ENCODE peak calls at places on chromosomes 3 and 15, in five cellular contexts. C is iris pigment epithelial cell; Y is NCI-H524; B is stimulated activated naive CD8-positive, alpha-beta T cell treated with anti-CD3 and anti-CD28 coated beads, Interleukin-15, amount 100 ng/mL, for 72 hours; N is NCI-H510A treated with DMSO at 0.1 percent for 48 hours. S is an unnamed sample.

GRCh38 chr3:107704477-107704876 is 181.7 kb downstream of the BBX start:
- DNase-seq in B (no peak), Y (no peak), C (peak), N (no peak), S (peak)

GRCh38 chr3:197117107-197117506 is 87.5 kb upstream of the MELTF start:
- DNase-seq in B (no peak), N (no peak), C (peak), Y (no peak), S (peak)

GRCh38 chr15:59657635-59658125 is 365 bp upstream of the GTF2A2 start:
- DNase-seq in B (no peak), C (no peak), N (no peak), Y (no peak), S (no peak)

GRCh38 chr3:80586338-80586737 is 818.5 kb upstream of the ROBO1 start:
- DNase-seq in C (no peak), N (no peak), Y (no peak), B (no peak), S (no peak)

GRCh38 chr3:114649331-114649730 is 355.5 kb downstream of the TIGIT start:
- DNase-seq in B (no peak), N (no peak), Y (no peak), C (peak), S (peak)

GRCh38 chr15:68405426-68406250 is 26.3 kb downstream of the ITGA11 start:
- DNase-seq in N (no peak), C (no peak), B (no peak), Y (no peak), S (no peak)

GRCh38 chr15:32028921-32029320 is 1.4 kb upstream of the CHRNA7 start:
- DNase-seq in Y (peak), N (no peak), B (no peak), C (no peak), S (no peak)

GRCh38 chr15:29127506-29128430 is 141.9 kb downstream of the NSMCE3 start:
- DNase-seq in C (no peak), N (no peak), B (no peak), Y (no peak), S (no peak)

GRCh38 chr3:147368561-147369151 is 37.7 kb downstream of the ZIC4 start:
- DNase-seq in B (no peak), Y (no peak), C (no peak), N (peak), S (no peak)

GRCh38 chr3:37197810-37198371 is 23.5 kb upstream of the LRRFIP2 start:
- DNase-seq in N (no peak), Y (no peak), C (peak), B (no peak), S (peak)

GRCh38 chr3:184654375-184654774 is 57.5 kb downstream of the MAGEF1 start:
- DNase-seq in C (no peak), B (no peak), Y (no peak), N (no peak), S (no peak)

GRCh38 chr3:26721047-26721446 is 98.5 kb downstream of the LRRC3B start:
- DNase-seq in N (no peak), C (no peak), Y (no peak), B (no peak), S (no peak)

GRCh38 chr3:151875759-151876158 is 2.3 kb downstream of the SUCNR1 start:
- DNase-seq in B (no peak), Y (no peak), N (no peak), C (peak), S (no peak)

GRCh38 chr3:73656241-73656890 is 31.6 kb upstream of the PDZRN3 start:
- DNase-seq in N (no peak), Y (no peak), C (peak), B (no peak), S (no peak)

GRCh38 chr3:129057249-129057648 is 3.3 kb upstream of the GP9 start:
- DNase-seq in C (no peak), Y (no peak), B (no peak), N (no peak), S (no peak)

GRCh38 chr3:89104499-89104898 is 2.9 kb upstream of the EPHA3 start:
- DNase-seq in B (no peak), C (peak), Y (no peak), N (no peak), S (no peak)

GRCh38 chr15:92614301-92614700 is 41.3 kb downstream of the FAM174B start:
- DNase-seq in N (no peak), C (no peak), Y (no peak), B (no peak), S (no peak)

GRCh38 chr3:159209459-159209858 is 407.6 kb downstream of the MFSD1 start:
- DNase-seq in Y (no peak), N (no peak), B (no peak), C (no peak), S (no peak)

GRCh38 chr15:40338041-40338657 is 2.6 kb downstream of the CCDC9B start:
- DNase-seq in C (peak), Y (peak), B (peak), N (peak), S (no peak)

GRCh38 chr15:76222159-76222558 is 89.1 kb downstream of the ETFA start:
- DNase-seq in C (no peak), Y (no peak), B (no peak), N (no peak), S (no peak)

GRCh38 chr3:175392653-175393052 is 533.5 kb downstream of the NAALADL2 start:
- DNase-seq in B (no peak), C (peak), N (no peak), Y (no peak), S (no peak)

GRCh38 chr3:122958290-122958689 is 69.3 kb downstream of the SEMA5B start:
- DNase-seq in B (no peak), Y (no peak), C (no peak), N (no peak), S (no peak)

GRCh38 chr3:160395297-160395696 is 3.7 kb downstream of the IFT80 start:
- DNase-seq in Y (peak), B (no peak), N (no peak), C (peak), S (no peak)

GRCh38 chr3:187929115-187929828 is 184.0 kb upstream of the BCL6 start:
- DNase-seq in C (no peak), Y (no peak), B (peak), N (no peak), S (no peak)

GRCh38 chr3:52155912-52156311 is 1.7 kb upstream of the POC1A start:
- DNase-seq in C (no peak), Y (no peak), B (no peak), N (no peak), S (no peak)

GRCh38 chr15:74511583-74511982 is 29.4 kb upstream of the ARID3B start:
- DNase-seq in N (no peak), Y (no peak), B (no peak), C (no peak), S (no peak)

GRCh38 chr3:176755552-176755951 is 441.7 kb downstream of the TBL1XR1 start:
- DNase-seq in C (no peak), B (no peak), Y (no peak), N (no peak), S (no peak)

GRCh38 chr3:158743664-158744566 is 11.7 kb upstream of the RARRES1 start:
- DNase-seq in C (no peak), N (no peak), B (no peak), Y (no peak), S (no peak)

GRCh38 chr3:111715911-111716523 is 120.9 kb upstream of the ZBED2 start:
- DNase-seq in N (no peak), C (peak), B (peak), Y (peak), S (no peak)